ENCODE peak calls at places on chromosomes 4 and X, in seven cellular contexts. O is fibroblast of the aortic adventitia, V is NCI-H748 treated with DMSO at 0.1 percent for 48 hours, Q is ascending aorta, E is brain microvascular endothelial cell, U is DMS153, T is endothelial cell. C is an unnamed sample.

GRCh38 chrX:107563851-107564250 is 64.5 kb upstream of the PRPS1 start:
- DNase-seq in O (no peak), V (no peak), Q (no peak), E (no peak), U (no peak), T (no peak), C (no peak)

GRCh38 chr4:5982156-5982973 is 35.9 kb downstream of the C4orf50 start:
- DNase-seq in O (no peak), V (no peak), Q (peak; percentile 52), E (no peak), U (no peak), T (no peak), C (no peak)

GRCh38 chrX:23854945-23855344 is 52.8 kb downstream of the APOO start:
- DNase-seq in O (peak; percentile 4), V (no peak), Q (peak; percentile 58), E (no peak), U (no peak), T (no peak), C (no peak)

GRCh38 chr4:6855692-6856297 is 53.8 kb upstream of the TBC1D14 start:
- DNase-seq in O (peak; percentile 71), V (no peak), Q (no peak), E (peak; percentile 56), U (no peak), T (no peak), C (no peak)

GRCh38 chr4:42627887-42628646 is 28.8 kb downstream of the ATP8A1 start:
- DNase-seq in O (peak; percentile 67), V (no peak), Q (peak; percentile 71), E (no peak), U (peak; percentile 60), T (no peak), C (no peak)

GRCh38 chrX:41022579-41022978 is 62.7 kb upstream of the USP9X start:
- DNase-seq in O (peak; percentile 31), V (no peak), Q (no peak), E (no peak), U (no peak), T (no peak), C (no peak)

GRCh38 chr4:187209921-187210613 is 486.4 kb upstream of the FAT1 start:
- DNase-seq in O (no peak), V (no peak), Q (no peak), E (peak; percentile 69), U (peak; percentile 83), T (no peak), C (peak; percentile 97)

GRCh38 chr4:21795091-21795490 is 153.5 kb downstream of the KCNIP4 start:
- DNase-seq in O (peak; percentile 61), V (no peak), Q (no peak), E (peak; percentile 55), U (no peak), T (no peak), C (no peak)

GRCh38 chrX:149950681-149951080 is 12.4 kb upstream of the EOLA2 start:
- DNase-seq in O (peak; percentile 73), V (no peak), Q (no peak), E (peak; percentile 50), U (no peak), T (no peak), C (no peak)

GRCh38 chr4:12729384-12729783 is 754.8 kb downstream of the RAB28 start:
- DNase-seq in O (peak; percentile 45), V (peak; percentile 15), Q (no peak), E (no peak), U (peak; percentile 0), T (no peak), C (no peak)

GRCh38 chr4:23889368-23889767 is 479 bp downstream of the PPARGC1A start:
- DNase-seq in O (no peak), V (no peak), Q (no peak), E (no peak), U (no peak), T (no peak), C (no peak)

GRCh38 chrX:137212078-137212632 is 178.4 kb upstream of the GPR101 start:
- DNase-seq in O (no peak), V (no peak), Q (no peak), E (no peak), U (no peak), T (no peak), C (no peak)

GRCh38 chr4:163332526-163333405 is at the start of gene NPY1R:
- DNase-seq in O (peak; percentile 78), V (peak; percentile 38), Q (peak; percentile 88), E (peak; percentile 82), U (no peak), T (peak; percentile 80), C (peak; percentile 30)

GRCh38 chrX:118346258-118347094 is 570 bp downstream of the WDR44 start:
- DNase-seq in O (no peak), V (peak; percentile 62), Q (no peak), E (peak; percentile 9), U (no peak), T (peak; percentile 34), C (no peak)